ENCODE peak calls at places on chromosome 5, in four cellular contexts. M, E, A and Y are unnamed samples. For H3K4me1, the result is how much of the 10 kb centered on the place peaks cover.

GRCh38 chr5:139382371-139382770 is 726 bp downstream of the SLC23A1 start:
- DNase-seq in M (no peak), E (no peak), A (no peak), Y (peak)

GRCh38 chr5:98603456-98603855 is 170.0 kb upstream of the RGMB start:
- DNase-seq in M (no peak), E (no peak), A (no peak), Y (no peak)

GRCh38 chr5:147935032-147935431 is 28.7 kb upstream of the C5orf46 start:
- DNase-seq in M (peak), E (peak), A (no peak), Y (peak)

GRCh38 chr5:136016945-136017530 is 11.8 kb upstream of the TGFBI start:
- DNase-seq in M (no peak), E (peak), A (no peak), Y (no peak)

GRCh38 chr5:96567188-96567587 is 95.0 kb upstream of the CAST start:
- DNase-seq in M (no peak), E (no peak), A (no peak), Y (no peak)

GRCh38 chr5:6745706-6746217 is 32.5 kb downstream of the TENT4A start:
- DNase-seq in M (no peak), E (peak), A (no peak), Y (peak)

GRCh38 chr5:74822288-74822687 is 43.9 kb downstream of the FAM169A start:
- DNase-seq in M (no peak), E (no peak), A (no peak), Y (no peak)

GRCh38 chr5:146307796-146308195 is 30.8 kb upstream of the POU4F3 start:
- DNase-seq in M (no peak), E (no peak), A (no peak), Y (no peak)

GRCh38 chr5:110727025-110727314 is 499 bp upstream of the TMEM232 start:
- DNase-seq in M (no peak), E (no peak), A (no peak), Y (peak)

GRCh38 chr5:72021651-72022357 is 85.5 kb upstream of the MAP1B start:
- DNase-seq in M (no peak), E (no peak), A (no peak), Y (no peak)

GRCh38 chr5:2387224-2388004 is 364.1 kb downstream of the IRX2 start:
- DNase-seq in M (no peak), E (no peak), A (no peak), Y (no peak)

GRCh38 chr5:68460147-68460760 is 244.7 kb downstream of the PIK3R1 start:
- DNase-seq in M (peak), E (peak), A (no peak), Y (peak)

GRCh38 chr5:68479524-68479923 is 264.0 kb downstream of the PIK3R1 start:
- DNase-seq in M (no peak), E (no peak), A (peak), Y (no peak)

GRCh38 chr5:141782991-141783598 is 95.1 kb downstream of the PCDH1 start:
- DNase-seq in M (no peak), E (peak), A (no peak), Y (no peak)

GRCh38 chr5:67490543-67491321 is 294.1 kb upstream of the CD180 start:
- DNase-seq in M (no peak), E (no peak), A (no peak), Y (peak)

GRCh38 chr5:56696900-56697299 is 118.4 kb upstream of the MAP3K1 start:
- DNase-seq in M (no peak), E (no peak), A (no peak), Y (no peak)

GRCh38 chr5:83927140-83927733 is 206.6 kb upstream of the HAPLN1 start:
- DNase-seq in M (peak), E (peak), A (peak), Y (peak)

GRCh38 chr5:38433160-38433861 is 123.1 kb downstream of the LIFR start:
- DNase-seq in M (no peak), E (no peak), A (peak), Y (no peak)

GRCh38 chr5:18102733-18103132 is 468.5 kb downstream of the TAF11L14 start:
- DNase-seq in M (no peak), E (no peak), A (no peak), Y (no peak)

GRCh38 chr5:164672190-164672589 is 1166.8 kb downstream of the MAT2B start:
- DNase-seq in M (no peak), E (no peak), A (no peak), Y (no peak)

GRCh38 chr5:75037106-75037505 is 15.3 kb downstream of the GCNT4 start:
- DNase-seq in M (no peak), E (peak), A (no peak), Y (peak)

GRCh38 chr5:119269061-119269579 is 86.7 kb upstream of the TNFAIP8 start:
- DNase-seq in M (peak), E (no peak), A (peak), Y (peak)

DNA sequence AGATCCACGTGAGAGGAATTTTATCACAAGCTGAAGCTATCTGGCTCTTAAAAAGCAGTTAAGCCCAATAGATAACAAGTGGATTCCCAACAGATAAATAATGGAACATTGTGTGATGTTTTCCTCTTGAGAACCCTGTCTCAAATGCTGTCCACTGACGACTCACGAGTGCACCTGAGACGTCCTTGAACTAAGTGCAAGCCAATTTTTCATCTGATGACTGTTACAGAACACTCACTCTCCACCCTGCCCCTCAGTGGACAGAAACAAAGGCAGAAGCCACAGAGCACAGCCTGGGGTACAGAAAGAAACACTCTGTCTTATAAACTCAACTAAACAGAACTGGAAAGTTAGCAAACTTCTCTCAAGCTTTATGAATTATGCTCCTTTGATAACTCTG is 199.5 kb downstream of the KCNN2 start:
- DNase-seq in M (no peak), E (no peak), A (no peak), Y (no peak)
- H3K27ac ChIP-seq in M (no peak), E (no peak), A (no peak), Y (no peak)

GRCh38 chr5:133159543-133159942 is 107.7 kb downstream of the HSPA4 start:
- DNase-seq in M (no peak), E (no peak), A (no peak), Y (no peak)

GRCh38 chr5:133163839-133164238 is 112.0 kb downstream of the HSPA4 start:
- DNase-seq in M (no peak), E (no peak), A (no peak), Y (no peak)

DNA sequence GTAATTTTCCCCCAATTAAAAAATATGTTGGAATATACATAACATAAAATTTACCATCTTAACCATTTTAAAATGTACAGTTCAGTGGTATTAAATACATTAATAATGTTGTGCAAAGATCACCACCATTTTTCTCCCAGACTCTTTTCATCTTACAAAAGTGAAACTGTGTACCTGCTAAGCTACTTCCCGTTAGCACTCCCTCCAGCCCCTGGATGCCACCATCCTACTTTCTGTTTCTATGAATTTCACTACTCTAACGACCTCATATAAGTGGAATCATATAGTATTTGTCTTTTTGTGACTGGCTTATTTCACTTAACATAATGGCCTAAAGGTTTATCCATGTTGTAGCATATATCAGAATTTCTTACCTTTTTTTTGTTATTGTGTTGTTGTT is 112.9 kb downstream of the HSPA4 start:
- DNase-seq in M (no peak), E (no peak), A (no peak), Y (no peak)
- H3K4me1 ChIP-seq in M (under half), E (under half), A (under half), Y (under half)

GRCh38 chr5:20359377-20359776 is 371.4 kb upstream of the CDH18 start:
- DNase-seq in M (no peak), E (no peak), A (no peak), Y (no peak)

GRCh38 chr5:20360243-20360642 is 372.2 kb upstream of the CDH18 start:
- DNase-seq in M (no peak), E (no peak), A (no peak), Y (no peak)
- H3K4me3 ChIP-seq in M (no peak), E (no peak), A (no peak), Y (no peak)

DNA sequence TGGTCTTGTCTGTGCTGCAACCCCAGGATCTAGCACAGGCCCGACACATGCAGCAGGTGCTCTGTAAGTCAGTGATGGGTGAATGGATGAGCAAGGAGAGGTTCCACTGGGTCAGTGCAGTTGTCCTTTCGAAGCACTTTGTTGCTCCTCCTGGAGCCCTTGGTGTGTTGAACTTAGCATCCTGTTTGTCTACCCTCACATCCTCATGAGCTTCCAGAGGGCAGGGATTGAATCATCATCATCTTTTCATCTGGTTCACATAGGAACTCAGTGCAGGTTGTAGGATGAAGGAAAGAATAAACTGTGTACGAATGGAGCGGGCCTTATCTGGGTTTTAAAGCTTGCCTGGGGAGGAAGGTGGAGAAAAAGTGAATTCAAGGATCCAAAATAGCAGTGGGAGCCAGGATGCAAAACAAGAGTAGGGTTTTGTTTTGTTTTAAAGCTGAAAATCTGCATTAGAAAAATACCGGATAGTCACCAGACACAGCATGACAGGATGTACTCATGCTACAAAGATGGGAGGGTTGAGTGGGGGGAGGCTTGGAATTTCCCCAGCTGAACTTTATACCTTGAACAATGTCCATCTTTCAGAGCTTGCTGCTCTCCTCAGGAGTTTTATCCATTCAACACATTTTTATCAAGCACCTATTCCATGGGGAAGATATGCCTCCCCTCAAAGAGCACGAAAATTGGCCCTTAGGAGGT is 55.8 kb downstream of the PTTG1 start:
- DNase-seq in M (no peak), E (no peak), A (no peak), Y (peak)
- H3K27ac ChIP-seq in M (no peak), E (no peak), A (no peak), Y (no peak)

GRCh38 chr5:175695161-175696126 is 37.6 kb downstream of the HRH2 start:
- DNase-seq in M (no peak), E (no peak), A (no peak), Y (no peak)
- H3K4me1 ChIP-seq in M (under half), E (under half), A (under half), Y (under half)

GRCh38 chr5:16891043-16891442 is 45.0 kb downstream of the MYO10 start:
- DNase-seq in M (no peak), E (no peak), A (no peak), Y (peak)
- H3K4me3 ChIP-seq in M (no peak), E (no peak), A (no peak), Y (no peak)

GRCh38 chr5:174503461-174504265 is 220.7 kb upstream of the MSX2 start:
- DNase-seq in M (no peak), E (peak), A (no peak), Y (peak)

GRCh38 chr5:174503086-174503460 is 221.3 kb upstream of the MSX2 start:
- DNase-seq in M (no peak), E (no peak), A (no peak), Y (no peak)

GRCh38 chr5:174504266-174504726 is 220.1 kb upstream of the MSX2 start:
- DNase-seq in M (no peak), E (no peak), A (no peak), Y (no peak)

GRCh38 chr5:174500636-174501035 is 223.7 kb upstream of the MSX2 start:
- DNase-seq in M (no peak), E (no peak), A (no peak), Y (no peak)

DNA sequence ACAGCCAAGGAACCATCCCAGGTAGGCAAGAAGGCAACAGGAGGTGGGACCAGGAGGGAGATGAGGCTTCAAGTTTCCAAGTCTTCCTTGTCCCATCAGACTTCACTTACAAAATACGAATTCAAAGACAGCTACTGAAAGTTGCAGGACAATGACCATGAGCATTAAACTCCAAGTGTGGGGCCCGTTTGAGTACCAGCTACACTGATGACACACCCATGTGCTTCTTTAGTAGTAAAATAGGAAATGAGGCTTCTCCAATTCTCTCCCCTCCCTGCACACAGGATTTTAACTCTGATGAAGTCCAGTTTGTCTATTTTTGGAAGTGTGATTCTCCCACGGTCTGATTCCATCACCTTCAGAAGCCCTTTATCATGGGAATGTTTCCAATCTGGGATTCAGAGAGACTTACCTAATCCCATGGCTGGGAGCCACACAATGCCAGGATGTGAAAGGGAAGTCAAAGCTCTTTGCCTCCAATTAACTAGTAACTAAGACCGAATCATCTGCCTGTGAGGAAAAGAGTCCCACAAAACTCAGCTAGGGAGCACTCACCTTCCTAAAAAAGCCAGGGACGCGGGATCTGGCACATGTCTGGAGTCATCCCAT is 222.8 kb upstream of the MSX2 start:
- DNase-seq in M (no peak), E (no peak), A (no peak), Y (no peak)
- H3K27ac ChIP-seq in M (no peak), E (no peak), A (no peak), Y (no peak)

GRCh38 chr5:125056641-125057345 is 310.4 kb upstream of the ZNF608 start:
- DNase-seq in M (no peak), E (no peak), A (no peak), Y (no peak)
- H3K4me1 ChIP-seq in M (under half), E (under half), A (under half), Y (under half)

GRCh38 chr5:178115835-178116405 is 2.6 kb downstream of the N4BP3 start:
- DNase-seq in M (peak), E (no peak), A (no peak), Y (no peak)

GRCh38 chr5:178115136-178115834 is 2.0 kb downstream of the N4BP3 start:
- DNase-seq in M (peak), E (no peak), A (no peak), Y (no peak)

GRCh38 chr5:178113841-178114324 is 551 bp downstream of the N4BP3 start:
- DNase-seq in M (no peak), E (no peak), A (no peak), Y (no peak)

GRCh38 chr5:178113141-178113787 is at the start of gene N4BP3:
- DNase-seq in M (peak), E (peak), A (no peak), Y (peak)

DNA sequence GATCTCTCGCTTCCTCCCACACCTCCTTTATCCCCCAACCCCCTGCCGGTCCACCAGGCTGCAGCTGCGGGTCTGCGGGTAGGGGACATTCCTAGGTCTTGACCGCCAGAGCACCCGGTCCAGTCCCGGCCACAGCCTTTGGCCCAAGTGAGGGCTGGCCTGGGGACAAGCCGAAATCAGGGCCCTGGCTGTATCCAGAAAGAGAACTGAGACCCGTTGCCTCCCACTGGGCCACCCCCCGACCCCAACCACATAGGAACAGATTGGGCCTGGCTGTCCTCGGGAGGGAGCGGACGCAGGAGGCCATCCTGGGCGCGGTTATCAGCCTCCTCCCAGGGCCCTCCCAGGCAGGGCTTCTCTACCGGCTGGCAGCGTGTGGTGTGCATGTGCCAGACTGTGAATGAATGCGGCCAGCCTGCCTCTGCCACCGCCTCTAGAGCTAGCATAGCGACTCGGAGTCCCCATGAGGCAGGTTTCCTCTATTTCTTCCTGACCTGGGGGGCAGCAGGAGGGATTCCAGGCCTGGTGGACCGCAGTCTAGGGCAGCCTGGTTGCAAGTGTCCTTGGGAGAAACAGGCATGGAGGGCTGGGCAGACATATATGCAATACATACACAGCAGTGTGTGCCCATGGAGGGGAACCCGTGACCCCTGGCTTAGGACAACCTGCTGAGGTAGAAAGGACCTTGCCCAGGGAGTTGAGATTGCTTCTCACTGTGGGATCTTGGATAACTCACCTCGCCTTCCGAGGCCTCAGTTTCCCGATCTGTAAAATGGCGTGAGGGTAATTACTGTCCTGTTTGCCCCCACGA is 1.2 kb downstream of the N4BP3 start:
- DNase-seq in M (peak), E (no peak), A (no peak), Y (peak)
- H3K4me3 ChIP-seq in M (peak), E (peak), A (peak), Y (no peak)